ENCODE peak calls at places on chromosomes 1 and 21, in nine cellular contexts. One of them, this sample, is unnamed.

GRCh38 chr1:118960026-118960561 is 28.0 kb downstream of the TBX15 start:
- DNase-seq in HEK293T: no peak
- DNase-seq in activated naive CD4-positive, alpha-beta T cell treated with anti-CD3 and anti-CD28 coated beads for 36 hours: no peak
- DNase-seq in NCI-H460: no peak
- DNase-seq in DMS153: no peak
- DNase-seq in astrocyte of the cerebellum: no peak
- DNase-seq in astrocyte of the spinal cord: peak
- DNase-seq in DND-41: no peak
- DNase-seq in tibial artery: no peak
- DNase-seq in this sample: no peak

GRCh38 chr1:158153179-158153578 is 27.5 kb upstream of the CD1D start:
- DNase-seq in HEK293T: no peak
- DNase-seq in activated naive CD4-positive, alpha-beta T cell treated with anti-CD3 and anti-CD28 coated beads for 36 hours: no peak
- DNase-seq in NCI-H460: no peak
- DNase-seq in DMS153: no peak
- DNase-seq in astrocyte of the cerebellum: no peak
- DNase-seq in astrocyte of the spinal cord: no peak
- DNase-seq in DND-41: no peak
- DNase-seq in tibial artery: no peak
- DNase-seq in this sample: no peak

GRCh38 chr21:34889287-34889536 is 159.9 kb downstream of the RUNX1 start:
- DNase-seq in HEK293T: peak
- DNase-seq in activated naive CD4-positive, alpha-beta T cell treated with anti-CD3 and anti-CD28 coated beads for 36 hours: peak
- DNase-seq in NCI-H460: no peak
- DNase-seq in DMS153: no peak
- DNase-seq in astrocyte of the cerebellum: no peak
- DNase-seq in astrocyte of the spinal cord: peak
- DNase-seq in DND-41: peak
- DNase-seq in tibial artery: peak
- DNase-seq in this sample: no peak

GRCh38 chr21:33980276-33980916 is 64.8 kb upstream of the ATP5PO start:
- DNase-seq in HEK293T: no peak
- DNase-seq in activated naive CD4-positive, alpha-beta T cell treated with anti-CD3 and anti-CD28 coated beads for 36 hours: no peak
- DNase-seq in NCI-H460: no peak
- DNase-seq in DMS153: no peak
- DNase-seq in astrocyte of the cerebellum: no peak
- DNase-seq in astrocyte of the spinal cord: no peak
- DNase-seq in DND-41: no peak
- DNase-seq in tibial artery: no peak
- DNase-seq in this sample: no peak

GRCh38 chr1:161791889-161792655 is 26.0 kb downstream of the ATF6 start:
- DNase-seq in HEK293T: no peak
- DNase-seq in activated naive CD4-positive, alpha-beta T cell treated with anti-CD3 and anti-CD28 coated beads for 36 hours: no peak
- DNase-seq in NCI-H460: no peak
- DNase-seq in DMS153: no peak
- DNase-seq in astrocyte of the cerebellum: no peak
- DNase-seq in astrocyte of the spinal cord: no peak
- DNase-seq in DND-41: no peak
- DNase-seq in tibial artery: no peak
- DNase-seq in this sample: no peak

GRCh38 chr1:202645097-202645476 is 65.2 kb downstream of the SYT2 start:
- DNase-seq in HEK293T: no peak
- DNase-seq in activated naive CD4-positive, alpha-beta T cell treated with anti-CD3 and anti-CD28 coated beads for 36 hours: no peak
- DNase-seq in NCI-H460: no peak
- DNase-seq in DMS153: no peak
- DNase-seq in astrocyte of the cerebellum: no peak
- DNase-seq in astrocyte of the spinal cord: no peak
- DNase-seq in DND-41: no peak
- DNase-seq in tibial artery: no peak
- DNase-seq in this sample: no peak

GRCh38 chr1:118958937-118959631 is 29.1 kb downstream of the TBX15 start:
- DNase-seq in HEK293T: no peak
- DNase-seq in activated naive CD4-positive, alpha-beta T cell treated with anti-CD3 and anti-CD28 coated beads for 36 hours: no peak
- DNase-seq in NCI-H460: no peak
- DNase-seq in DMS153: no peak
- DNase-seq in astrocyte of the cerebellum: no peak
- DNase-seq in astrocyte of the spinal cord: no peak
- DNase-seq in DND-41: no peak
- DNase-seq in tibial artery: no peak
- DNase-seq in this sample: no peak

GRCh38 chr21:45542667-45543370 is 579 bp upstream of the SLC19A1 start:
- DNase-seq in HEK293T: no peak
- DNase-seq in activated naive CD4-positive, alpha-beta T cell treated with anti-CD3 and anti-CD28 coated beads for 36 hours: peak
- DNase-seq in NCI-H460: no peak
- DNase-seq in DMS153: no peak
- DNase-seq in astrocyte of the cerebellum: no peak
- DNase-seq in astrocyte of the spinal cord: no peak
- DNase-seq in DND-41: no peak
- DNase-seq in tibial artery: peak
- DNase-seq in this sample: no peak

GRCh38 chr1:109218516-109218915 is 4.8 kb downstream of the SARS1 start:
- DNase-seq in HEK293T: no peak
- DNase-seq in activated naive CD4-positive, alpha-beta T cell treated with anti-CD3 and anti-CD28 coated beads for 36 hours: no peak
- DNase-seq in NCI-H460: no peak
- DNase-seq in DMS153: no peak
- DNase-seq in astrocyte of the cerebellum: no peak
- DNase-seq in astrocyte of the spinal cord: no peak
- DNase-seq in DND-41: no peak
- DNase-seq in tibial artery: no peak
- DNase-seq in this sample: no peak

GRCh38 chr21:31630062-31630711 is 29.3 kb upstream of the SOD1 start:
- DNase-seq in HEK293T: no peak
- DNase-seq in activated naive CD4-positive, alpha-beta T cell treated with anti-CD3 and anti-CD28 coated beads for 36 hours: no peak
- DNase-seq in NCI-H460: no peak
- DNase-seq in DMS153: peak
- DNase-seq in astrocyte of the cerebellum: peak
- DNase-seq in astrocyte of the spinal cord: peak
- DNase-seq in DND-41: no peak
- DNase-seq in tibial artery: no peak
- DNase-seq in this sample: peak